ENCODE peak calls at places on chromosomes 4 and X, in five cellular contexts. L is A549, K is heart right ventricle, H is lung, Z is PC-3. T is an unnamed sample.

GRCh38 chrX:11792461-11793421 is 34.7 kb downstream of the MSL3 start:
- DNase-seq in K (no peak), Z (peak; percentile 4), L (no peak), H (no peak), T (peak; percentile 7)

GRCh38 chr4:8083086-8083825 is 75.4 kb downstream of the ABLIM2 start:
- DNase-seq in L (no peak), H (no peak), Z (no peak), K (no peak), T (no peak)

GRCh38 chr4:139594591-139595185 is 38.7 kb upstream of the SETD7 start:
- DNase-seq in Z (no peak), L (no peak), K (no peak), H (no peak), T (no peak)

GRCh38 chrX:9816094-9816700 is 30.0 kb downstream of the SHROOM2 start:
- DNase-seq in H (no peak), K (no peak), Z (no peak), L (no peak), T (no peak)

GRCh38 chr4:65561164-65561563 is 109.1 kb downstream of the EPHA5 start:
- DNase-seq in L (no peak), H (no peak), K (no peak), Z (no peak), T (no peak)

GRCh38 chrX:31268359-31268758 is 196.5 kb upstream of the FTHL17 start:
- DNase-seq in L (no peak), H (no peak), Z (no peak), K (no peak), T (peak; percentile 40)

GRCh38 chr4:133483600-133484246 is 334.6 kb downstream of the PCDH10 start:
- DNase-seq in K (no peak), H (no peak), Z (peak; percentile 45), L (no peak), T (peak; percentile 73)

GRCh38 chr4:182764137-182764536 is 153.0 kb downstream of the DCTD start:
- DNase-seq in H (no peak), K (no peak), Z (peak; percentile 49), L (no peak), T (no peak)

GRCh38 chr4:78569291-78569821 is 17.8 kb downstream of the ANXA3 start:
- DNase-seq in H (no peak), L (peak; percentile 32), Z (peak; percentile 92), K (no peak), T (peak; percentile 86)

GRCh38 chr4:78568640-78569261 is 17.2 kb downstream of the ANXA3 start:
- DNase-seq in Z (no peak), K (no peak), L (no peak), H (no peak), T (peak; percentile 46)

GRCh38 chr4:78565971-78566372 is 14.4 kb downstream of the ANXA3 start:
- DNase-seq in Z (peak; percentile 67), L (peak; percentile 48), H (no peak), K (no peak), T (no peak)

GRCh38 chr4:78566834-78567501 is 15.4 kb downstream of the ANXA3 start:
- DNase-seq in Z (peak; percentile 22), K (no peak), H (no peak), L (no peak), T (no peak)

DNA sequence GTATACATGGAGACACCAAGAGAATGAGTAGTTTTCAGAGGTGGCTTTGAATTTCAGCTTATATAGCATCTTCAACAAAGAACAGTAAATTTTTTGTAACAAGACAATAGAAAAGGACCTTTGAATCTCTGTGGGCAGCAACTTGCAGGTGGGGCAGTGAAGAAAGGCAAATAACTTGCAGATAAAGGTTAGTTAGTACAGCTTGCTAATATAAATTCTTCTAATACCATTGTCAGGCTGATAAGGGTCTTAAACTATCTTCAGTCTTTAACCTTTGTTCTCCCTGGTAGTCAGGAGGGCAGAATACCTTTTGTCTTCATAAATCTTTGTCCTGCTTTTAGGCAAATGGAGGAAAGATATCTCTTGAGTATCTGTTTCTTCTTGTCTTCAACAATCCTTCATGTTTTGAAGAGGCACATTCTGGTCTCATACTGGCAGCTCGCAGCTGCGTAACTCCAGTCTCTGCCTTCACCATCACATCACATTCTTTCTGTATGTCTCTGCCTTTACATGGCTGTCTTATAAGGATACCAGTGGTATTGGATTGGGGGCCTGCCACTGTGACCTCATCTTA is 16.0 kb downstream of the ANXA3 start:
- DNase-seq in L (no peak), H (no peak), K (no peak), Z (no peak), T (no peak)
- H3K27ac ChIP-seq in L (peak overlapping the region; percentile 79), H (no peak overlapping the region), K (no peak overlapping the region), Z (peak overlapping the region; percentile 49), T (no peak overlapping the region)

GRCh38 chrX:24563291-24564010 is 83.7 kb downstream of the PCYT1B start:
- DNase-seq in H (no peak), K (no peak), Z (no peak), L (no peak), T (no peak)

GRCh38 chrX:24566233-24566632 is 80.9 kb downstream of the PCYT1B start:
- DNase-seq in K (no peak), Z (no peak), L (no peak), H (no peak), T (no peak)

GRCh38 chrX:24561121-24561520 is 86.0 kb downstream of the PCYT1B start:
- DNase-seq in Z (peak; percentile 52), L (peak; percentile 23), H (no peak), K (no peak), T (peak; percentile 19)
- TF ChIP-seq CTCF in Z (peak; percentile 55), L (peak; percentile 19), H (no peak), K (no peak), T (peak; percentile 16)

GRCh38 chr4:105145913-105146285 is 777 bp upstream of the TET2 start:
- DNase-seq in Z (no peak), K (peak; percentile 27), H (peak; percentile 33), L (no peak), T (no peak)
- H3K27ac ChIP-seq in Z (no peak overlapping the region), K (peak overlapping the region; percentile 81), H (no peak overlapping the region), L (peak overlapping the region; percentile 92), T (no peak overlapping the region)

GRCh38 chr4:16199132-16199531 is 27.1 kb downstream of the TAPT1 start:
- DNase-seq in L (no peak), H (no peak), K (no peak), Z (peak; percentile 35), T (peak; percentile 20)
- TF ChIP-seq CTCF in L (peak; percentile 48), H (no peak), K (peak; percentile 32), Z (peak; percentile 57), T (peak; percentile 45)

GRCh38 chr4:99845708-99846469 is 29.3 kb downstream of the DAPP1 start:
- DNase-seq in K (no peak), Z (no peak), H (no peak), L (no peak), T (no peak)
- H3K27ac ChIP-seq in K (no peak overlapping the region), Z (no peak overlapping the region), H (no peak overlapping the region), L (no peak overlapping the region), T (no peak overlapping the region)

DNA sequence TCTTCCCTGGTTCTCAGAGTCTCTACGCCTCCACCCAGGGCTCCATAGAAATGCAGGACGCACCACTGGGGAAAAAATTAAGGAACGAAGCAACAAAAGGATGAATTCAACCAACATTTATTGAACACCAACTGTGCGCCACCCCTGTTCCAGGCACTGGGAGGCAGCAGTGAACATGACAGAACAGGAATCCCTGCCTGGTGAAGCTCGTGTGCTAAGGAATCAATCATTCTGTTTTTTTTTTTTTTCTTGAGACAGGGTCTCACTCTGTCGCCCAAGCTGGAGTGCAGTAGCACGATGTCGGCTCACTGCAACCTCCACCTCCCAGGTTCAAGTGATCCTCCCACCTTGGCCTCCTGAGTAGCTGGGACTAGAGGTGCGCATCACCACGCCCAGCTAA is 1.9 kb upstream of the FTSJ1 start:
- DNase-seq in Z (peak; percentile 47), K (no peak), H (no peak), L (no peak), T (no peak)
- TF ChIP-seq CTCF in Z (peak; percentile 62), K (no peak), H (no peak), L (no peak), T (peak; percentile 28)

DNA sequence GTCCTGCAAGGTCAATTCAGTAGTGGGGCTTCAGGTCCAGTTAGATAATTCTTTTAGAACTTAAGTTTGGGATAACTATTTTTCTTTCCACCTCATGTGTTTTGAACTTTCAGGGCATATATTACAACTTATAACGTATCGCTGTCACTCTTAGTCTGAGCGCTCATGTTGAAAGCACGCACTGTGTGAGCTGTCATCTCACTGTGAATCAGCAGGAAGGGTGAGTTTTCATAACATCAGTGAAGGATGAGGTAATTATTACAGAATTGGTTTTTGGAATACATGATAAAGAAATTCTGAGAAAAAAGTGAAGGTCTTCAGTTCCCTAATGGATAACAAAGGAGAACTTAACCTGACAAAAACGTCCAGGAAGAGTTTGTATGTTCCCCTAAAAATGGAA is 45.1 kb upstream of the SLC4A4 start:
- DNase-seq in H (no peak), K (no peak), L (no peak), Z (peak; percentile 56), T (no peak)
- H3K27ac ChIP-seq in H (no peak overlapping the region), K (no peak overlapping the region), L (no peak overlapping the region), Z (no peak overlapping the region), T (no peak overlapping the region)

DNA sequence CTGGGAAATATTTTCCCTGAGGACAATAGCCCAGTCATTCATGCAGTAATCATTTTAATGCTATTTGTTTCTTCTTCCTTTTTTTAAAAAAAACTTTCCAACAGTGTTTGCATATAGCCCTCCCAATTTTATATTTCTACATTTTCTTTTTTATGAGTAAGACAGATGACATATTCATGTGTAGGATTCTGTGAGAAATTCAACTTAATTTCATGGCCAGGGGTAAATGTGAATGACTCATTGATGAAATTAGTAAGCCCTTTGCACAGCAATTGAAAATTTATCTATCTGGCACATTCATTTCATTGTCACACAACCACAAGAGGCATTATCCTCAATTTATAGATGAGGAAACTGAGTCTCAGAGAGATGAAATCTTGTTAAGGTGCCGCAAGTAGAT is 13.7 kb upstream of the SMIM20 start:
- DNase-seq in L (no peak), K (no peak), H (no peak), Z (peak; percentile 43), T (no peak)
- TF ChIP-seq CTCF in L (no peak), K (no peak), H (no peak), Z (no peak), T (no peak)

DNA sequence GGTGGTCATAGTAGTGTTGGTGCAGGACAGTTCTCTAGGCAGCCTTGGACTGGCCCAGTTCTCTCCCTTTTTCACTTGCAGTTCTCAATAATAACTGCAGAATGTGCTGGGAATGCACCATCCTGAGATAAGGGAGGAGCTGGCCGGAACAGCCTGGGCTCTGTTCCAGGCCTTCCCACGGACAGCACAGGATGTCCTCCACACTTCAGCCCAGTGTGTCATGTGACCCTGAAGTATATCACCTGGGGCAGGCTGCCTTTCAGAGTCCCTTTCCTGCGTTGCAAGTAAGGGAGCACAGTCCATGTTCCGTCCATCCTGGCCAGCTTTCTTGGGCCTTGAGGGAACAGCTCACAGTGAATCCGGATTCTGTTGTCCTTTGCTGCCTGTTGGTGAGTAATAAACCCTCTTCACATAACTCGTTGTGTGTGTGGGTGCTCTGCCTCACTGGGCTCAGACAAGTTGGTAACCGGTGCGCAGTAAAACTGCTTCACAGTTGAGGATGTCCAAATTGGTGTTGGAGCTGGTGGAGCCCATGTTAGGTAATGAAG is 32.3 kb upstream of the BBS12 start:
- DNase-seq in Z (peak; percentile 63), K (peak; percentile 64), L (no peak), H (no peak), T (peak; percentile 87)
- H3K27ac ChIP-seq in Z (no peak overlapping the region), K (peak overlapping the region; percentile 68), L (no peak overlapping the region), H (peak overlapping the region; percentile 83), T (no peak overlapping the region)